ENCODE peak calls at places on chromosome 6, in seven cellular contexts. P is central memory CD4-positive, alpha-beta T cell; T is dorsolateral prefrontal cortex; Z is T-helper 2 cell; I is activated B cell treated with CpG ODN at 0.5 μM for 24 hours; W is HEK293T; O is ecto neural progenitor cell. J is an unnamed sample.

GRCh38 chr6:164396071-164397047 is 913.0 kb downstream of the C6orf118 start:
- DNase-seq in P (no peak), O (no peak), W (no peak), T (peak; percentile 56), I (no peak), Z (no peak), J (no peak)

GRCh38 chr6:106167105-106167814 is 81.1 kb downstream of the PRDM1 start:
- DNase-seq in O (no peak), Z (no peak), I (no peak), W (no peak), T (no peak), P (no peak), J (no peak)

GRCh38 chr6:6790891-6791290 is 202.4 kb downstream of the LY86 start:
- DNase-seq in O (no peak), I (no peak), W (no peak), P (no peak), Z (no peak), T (no peak), J (no peak)

GRCh38 chr6:142537612-142538478 is 236.0 kb downstream of the ADGRG6 start:
- DNase-seq in P (no peak), W (peak; percentile 48), O (no peak), I (no peak), T (no peak), Z (no peak), J (no peak)

GRCh38 chr6:38212579-38212978 is 393.1 kb downstream of the ZFAND3 start:
- DNase-seq in T (no peak), P (no peak), O (no peak), W (no peak), Z (no peak), I (no peak), J (no peak)

GRCh38 chr6:3061501-3061941 is 6.8 kb upstream of the RIPK1 start:
- DNase-seq in O (no peak), I (no peak), T (no peak), W (no peak), Z (no peak), P (no peak), J (no peak)

GRCh38 chr6:43060034-43060754 is 763 bp downstream of the KLC4 start:
- DNase-seq in T (no peak), Z (no peak), O (no peak), W (no peak), I (no peak), P (no peak), J (no peak)

GRCh38 chr6:154615483-154616025 is 105.1 kb upstream of the CNKSR3 start:
- DNase-seq in I (no peak), O (no peak), Z (no peak), W (peak; percentile 91), P (no peak), T (peak; percentile 45), J (no peak)

GRCh38 chr6:35727206-35727934 is 9.5 kb upstream of the ARMC12 start:
- DNase-seq in T (peak; percentile 78), I (no peak), P (no peak), W (peak; percentile 63), Z (no peak), O (peak; percentile 78), J (no peak)

GRCh38 chr6:56026461-56027180 is 151.2 kb upstream of the BMP5 start:
- DNase-seq in P (no peak), W (no peak), O (no peak), T (no peak), Z (no peak), I (no peak), J (no peak)

GRCh38 chr6:121809211-121809610 is 373.8 kb downstream of the GJA1 start:
- DNase-seq in O (no peak), T (no peak), W (no peak), I (no peak), P (no peak), Z (no peak), J (no peak)

GRCh38 chr6:158648682-158649131 is 1.1 kb upstream of the SYTL3 start:
- DNase-seq in I (no peak), P (no peak), T (no peak), W (no peak), Z (no peak), O (no peak), J (no peak)

GRCh38 chr6:1617466-1618304 is 8.0 kb downstream of the FOXC1 start:
- DNase-seq in P (no peak), T (no peak), O (no peak), I (no peak), W (no peak), Z (no peak), J (no peak)